ENCODE peak calls at places on chromosomes 7 and 10, in six cellular contexts. Z is mesothelial cell of epicardium; H is germinal center; N is GM04503; A is psoas muscle; U is stimulated activated CD8-positive, alpha-beta memory T cell treated with anti-CD3 and anti-CD28 coated beads, Interleukin-7, amount 100 ng/mL, for 4 hours. W is an unnamed sample.

GRCh38 chr10:71285180-71285545 is 33.9 kb upstream of the SLC29A3 start:
- DNase-seq in Z (peak), H (peak), N (no peak), A (peak), U (no peak), W (no peak)

GRCh38 chr10:125037145-125037544 is 95.2 kb downstream of the ZRANB1 start:
- DNase-seq in Z (no peak), H (no peak), N (no peak), A (peak), U (no peak), W (no peak)

GRCh38 chr7:15977663-15978062 is 291.2 kb upstream of the MEOX2 start:
- DNase-seq in Z (no peak), H (no peak), N (peak), A (no peak), U (no peak), W (no peak)

GRCh38 chr7:74269757-74270277 is 15.6 kb upstream of the RFC2 start:
- DNase-seq in Z (no peak), H (peak), N (no peak), A (no peak), U (peak), W (peak)

GRCh38 chr7:43112088-43112940 is at the start of gene HECW1:
- DNase-seq in Z (no peak), H (no peak), N (no peak), A (no peak), U (no peak), W (no peak)

GRCh38 chr7:50807026-50807730 is 24.5 kb upstream of the GRB10 start:
- DNase-seq in Z (no peak), H (no peak), N (no peak), A (no peak), U (no peak), W (no peak)

GRCh38 chr7:28364082-28364481 is 48.2 kb upstream of the CREB5 start:
- DNase-seq in Z (no peak), H (no peak), N (no peak), A (no peak), U (no peak), W (no peak)

GRCh38 chr7:126569402-126569801 is 683.3 kb downstream of the GRM8 start:
- DNase-seq in Z (no peak), H (no peak), N (no peak), A (no peak), U (no peak), W (no peak)

GRCh38 chr10:131555406-131555805 is 243.9 kb upstream of the TCERG1L start:
- DNase-seq in Z (no peak), H (no peak), N (no peak), A (no peak), U (no peak), W (no peak)

GRCh38 chr10:32938554-32939061 is 19.4 kb downstream of the ITGB1 start:
- DNase-seq in Z (no peak), H (no peak), N (no peak), A (peak), U (no peak), W (no peak)